ENCODE peak calls at places on chromosomes 5 and 9, in seven cellular contexts. One of them, this sample, is unnamed.
A peak's percentile ranks its signal among the peaks of the same experiment; 100 is the strongest.

GRCh38 chr5:124402144-124402581 is 344.3 kb downstream of the ZNF608 start:
- DNase-seq in mammary epithelial cell: peak; percentile 92
- DNase-seq in OCI-LY7: no peak
- DNase-seq in uterus: peak; percentile 39
- DNase-seq in spleen: no peak
- DNase-seq in body of pancreas: peak; percentile 32
- DNase-seq in SK-N-SH: no peak
- DNase-seq in this sample: no peak

GRCh38 chr5:135977375-135977928 is 22.7 kb upstream of the LECT2 start:
- DNase-seq in uterus: no peak
- DNase-seq in SK-N-SH: no peak
- DNase-seq in spleen: peak; percentile 87
- DNase-seq in body of pancreas: peak; percentile 79
- DNase-seq in OCI-LY7: peak; percentile 29
- DNase-seq in mammary epithelial cell: peak; percentile 16
- DNase-seq in this sample: peak; percentile 81

GRCh38 chr9:70049672-70050271 is 6.1 kb downstream of the MAMDC2 start:
- DNase-seq in spleen: no peak
- DNase-seq in body of pancreas: peak; percentile 68
- DNase-seq in OCI-LY7: no peak
- DNase-seq in uterus: peak; percentile 98
- DNase-seq in SK-N-SH: no peak
- DNase-seq in mammary epithelial cell: no peak
- DNase-seq in this sample: peak; percentile 88

GRCh38 chr9:69411246-69411645 is 86.2 kb downstream of the ENTREP1 start:
- DNase-seq in SK-N-SH: no peak
- DNase-seq in spleen: no peak
- DNase-seq in mammary epithelial cell: no peak
- DNase-seq in body of pancreas: no peak
- DNase-seq in OCI-LY7: no peak
- DNase-seq in uterus: no peak
- DNase-seq in this sample: no peak

GRCh38 chr9:21294904-21295538 is 10.1 kb downstream of the IFNA5 start:
- DNase-seq in mammary epithelial cell: no peak
- DNase-seq in SK-N-SH: no peak
- DNase-seq in spleen: no peak
- DNase-seq in OCI-LY7: no peak
- DNase-seq in body of pancreas: no peak
- DNase-seq in uterus: no peak
- DNase-seq in this sample: no peak

GRCh38 chr5:177023247-177023703 is 779 bp downstream of the ZNF346 start:
- DNase-seq in SK-N-SH: peak; percentile 41
- DNase-seq in OCI-LY7: peak; percentile 41
- DNase-seq in spleen: no peak
- DNase-seq in mammary epithelial cell: peak; percentile 29
- DNase-seq in uterus: no peak
- DNase-seq in body of pancreas: no peak
- DNase-seq in this sample: peak; percentile 58

GRCh38 chr5:138230981-138231589 is 18.0 kb upstream of the CDC23 start:
- DNase-seq in mammary epithelial cell: peak; percentile 9
- DNase-seq in body of pancreas: peak; percentile 46
- DNase-seq in spleen: peak; percentile 12
- DNase-seq in uterus: no peak
- DNase-seq in OCI-LY7: no peak
- DNase-seq in SK-N-SH: no peak
- DNase-seq in this sample: no peak

GRCh38 chr9:118395415-118395814 is 691.2 kb downstream of the TLR4 start:
- DNase-seq in spleen: no peak
- DNase-seq in OCI-LY7: no peak
- DNase-seq in SK-N-SH: no peak
- DNase-seq in uterus: no peak
- DNase-seq in mammary epithelial cell: peak; percentile 27
- DNase-seq in body of pancreas: no peak
- DNase-seq in this sample: no peak

GRCh38 chr5:179836225-179837019 is 15.7 kb downstream of the SQSTM1 start:
- DNase-seq in SK-N-SH: no peak
- DNase-seq in uterus: no peak
- DNase-seq in body of pancreas: peak; percentile 37
- DNase-seq in OCI-LY7: no peak
- DNase-seq in mammary epithelial cell: no peak
- DNase-seq in spleen: peak; percentile 81
- DNase-seq in this sample: no peak

GRCh38 chr5:78550891-78551290 is 97.7 kb downstream of the LHFPL2 start:
- DNase-seq in mammary epithelial cell: no peak
- DNase-seq in spleen: no peak
- DNase-seq in uterus: no peak
- DNase-seq in SK-N-SH: no peak
- DNase-seq in body of pancreas: no peak
- DNase-seq in OCI-LY7: no peak
- DNase-seq in this sample: no peak

GRCh38 chr5:106843812-106844416 is 826.8 kb downstream of the EFNA5 start:
- DNase-seq in mammary epithelial cell: peak; percentile 26
- DNase-seq in SK-N-SH: no peak
- DNase-seq in body of pancreas: no peak
- DNase-seq in uterus: no peak
- DNase-seq in OCI-LY7: peak; percentile 24
- DNase-seq in spleen: no peak
- DNase-seq in this sample: no peak

GRCh38 chr9:18489861-18490260 is 15.9 kb downstream of the ADAMTSL1 start:
- DNase-seq in mammary epithelial cell: no peak
- DNase-seq in uterus: no peak
- DNase-seq in OCI-LY7: no peak
- DNase-seq in SK-N-SH: no peak
- DNase-seq in spleen: no peak
- DNase-seq in body of pancreas: no peak
- DNase-seq in this sample: no peak

GRCh38 chr9:2320126-2320525 is 301.5 kb upstream of the VLDLR start:
- DNase-seq in body of pancreas: no peak
- DNase-seq in spleen: no peak
- DNase-seq in OCI-LY7: no peak
- DNase-seq in uterus: no peak
- DNase-seq in mammary epithelial cell: no peak
- DNase-seq in SK-N-SH: no peak
- DNase-seq in this sample: no peak

GRCh38 chr9:69937358-69937757 is 106.3 kb upstream of the MAMDC2 start:
- DNase-seq in uterus: no peak
- DNase-seq in body of pancreas: no peak
- DNase-seq in mammary epithelial cell: peak; percentile 68
- DNase-seq in spleen: no peak
- DNase-seq in SK-N-SH: no peak
- DNase-seq in OCI-LY7: no peak
- DNase-seq in this sample: no peak

GRCh38 chr9:82295177-82295576 is 306.6 kb downstream of the SPATA31D1 start:
- DNase-seq in OCI-LY7: no peak
- DNase-seq in uterus: no peak
- DNase-seq in body of pancreas: no peak
- DNase-seq in spleen: no peak
- DNase-seq in mammary epithelial cell: no peak
- DNase-seq in SK-N-SH: no peak
- DNase-seq in this sample: no peak

DNA sequence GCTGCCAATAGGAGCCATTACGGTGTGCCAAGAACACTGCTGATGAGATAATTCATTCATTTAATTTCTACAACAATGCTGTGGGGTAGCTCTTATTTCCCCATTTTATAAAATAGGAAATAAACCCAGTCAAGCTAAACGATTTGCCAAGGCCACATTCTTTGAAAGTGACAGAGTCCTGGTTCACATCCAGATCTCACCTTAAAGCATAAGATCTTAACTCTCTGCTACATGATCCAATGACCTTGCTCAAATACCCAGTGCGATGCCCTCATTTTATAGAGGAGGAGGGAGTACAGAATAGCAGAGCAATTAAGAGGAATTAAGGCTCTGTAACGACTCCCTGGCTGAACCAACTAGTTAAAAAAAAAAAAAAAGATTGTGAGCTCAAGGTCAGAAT is 5.0 kb downstream of the PDE6A start:
- DNase-seq in spleen: no peak
- DNase-seq in body of pancreas: no peak
- DNase-seq in OCI-LY7: no peak
- DNase-seq in uterus: no peak
- DNase-seq in SK-N-SH: no peak
- DNase-seq in mammary epithelial cell: peak; percentile 47
- DNase-seq in this sample: no peak
- H3K4me1 ChIP-seq in spleen: no peaks in the 10 kb centered on the region
- H3K4me1 ChIP-seq in body of pancreas: peaks cover 21% of the 10 kb centered on the region
- H3K4me1 ChIP-seq in OCI-LY7: no peaks in the 10 kb centered on the region
- H3K4me1 ChIP-seq in uterus: no peaks in the 10 kb centered on the region
- H3K4me1 ChIP-seq in SK-N-SH: peaks cover 5% of the 10 kb centered on the region
- H3K4me1 ChIP-seq in mammary epithelial cell: peaks cover 68% of the 10 kb centered on the region
- H3K4me1 ChIP-seq in this sample: peaks cover 9% of the 10 kb centered on the region

GRCh38 chr5:51385214-51385613 is 2.0 kb downstream of the ISL1 start:
- DNase-seq in uterus: no peak
- DNase-seq in spleen: no peak
- DNase-seq in body of pancreas: no peak
- DNase-seq in SK-N-SH: peak; percentile 36
- DNase-seq in OCI-LY7: no peak
- DNase-seq in mammary epithelial cell: no peak
- DNase-seq in this sample: no peak
- H3K4me1 ChIP-seq in uterus: no peaks in the 10 kb centered on the region
- H3K4me1 ChIP-seq in spleen: peaks cover 5% of the 10 kb centered on the region
- H3K4me1 ChIP-seq in body of pancreas: peaks cover 33% of the 10 kb centered on the region
- H3K4me1 ChIP-seq in SK-N-SH: no peaks in the 10 kb centered on the region
- H3K4me1 ChIP-seq in OCI-LY7: no peaks in the 10 kb centered on the region
- H3K4me1 ChIP-seq in mammary epithelial cell: peaks cover 17% of the 10 kb centered on the region
- H3K4me1 ChIP-seq in this sample: no peaks in the 10 kb centered on the region

DNA sequence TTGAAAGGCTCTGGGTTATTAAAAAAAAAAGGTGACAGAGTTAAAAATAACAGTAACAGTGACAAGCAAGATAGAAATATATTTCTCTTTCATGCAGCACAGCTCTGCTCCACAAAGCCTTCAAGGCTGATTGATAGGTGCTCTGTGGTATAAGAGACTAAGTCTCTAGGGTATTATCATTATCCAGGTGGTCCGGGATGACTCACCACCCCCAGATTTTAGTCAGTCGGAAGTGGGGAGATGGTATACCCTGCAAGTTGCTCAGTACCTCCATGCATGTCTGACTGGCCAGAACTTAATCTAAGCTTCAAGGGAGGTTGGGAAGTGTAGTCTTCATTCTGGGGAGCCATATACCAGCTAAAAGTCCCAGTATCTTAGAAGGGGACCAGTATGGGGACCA is 76.1 kb downstream of the SLC1A3 start:
- DNase-seq in body of pancreas: no peak
- DNase-seq in SK-N-SH: no peak
- DNase-seq in spleen: no peak
- DNase-seq in mammary epithelial cell: no peak
- DNase-seq in OCI-LY7: no peak
- DNase-seq in uterus: no peak
- DNase-seq in this sample: no peak
- H3K4me1 ChIP-seq in body of pancreas: no peaks in the 10 kb centered on the region
- H3K4me1 ChIP-seq in SK-N-SH: peaks cover 16% of the 10 kb centered on the region
- H3K4me1 ChIP-seq in spleen: no peaks in the 10 kb centered on the region
- H3K4me1 ChIP-seq in mammary epithelial cell: no peaks in the 10 kb centered on the region
- H3K4me1 ChIP-seq in OCI-LY7: no peaks in the 10 kb centered on the region
- H3K4me1 ChIP-seq in uterus: no peaks in the 10 kb centered on the region
- H3K4me1 ChIP-seq in this sample: peaks cover 8% of the 10 kb centered on the region

GRCh38 chr5:160473736-160474483 is 52.3 kb downstream of the PTTG1 start:
- DNase-seq in body of pancreas: no peak
- DNase-seq in spleen: no peak
- DNase-seq in uterus: no peak
- DNase-seq in SK-N-SH: no peak
- DNase-seq in OCI-LY7: no peak
- DNase-seq in mammary epithelial cell: no peak
- DNase-seq in this sample: no peak

GRCh38 chr5:160472482-160472881 is 50.8 kb downstream of the PTTG1 start:
- DNase-seq in SK-N-SH: no peak
- DNase-seq in mammary epithelial cell: no peak
- DNase-seq in uterus: no peak
- DNase-seq in spleen: no peak
- DNase-seq in body of pancreas: no peak
- DNase-seq in OCI-LY7: no peak
- DNase-seq in this sample: no peak

GRCh38 chr5:160469156-160470144 is 47.8 kb downstream of the PTTG1 start:
- DNase-seq in mammary epithelial cell: no peak
- DNase-seq in spleen: no peak
- DNase-seq in uterus: no peak
- DNase-seq in OCI-LY7: no peak
- DNase-seq in body of pancreas: no peak
- DNase-seq in SK-N-SH: no peak
- DNase-seq in this sample: no peak

GRCh38 chr5:160470437-160471341 is 49.0 kb downstream of the PTTG1 start:
- DNase-seq in spleen: no peak
- DNase-seq in uterus: peak; percentile 15
- DNase-seq in OCI-LY7: peak; percentile 27
- DNase-seq in SK-N-SH: no peak
- DNase-seq in body of pancreas: peak; percentile 8
- DNase-seq in mammary epithelial cell: no peak
- DNase-seq in this sample: no peak

DNA sequence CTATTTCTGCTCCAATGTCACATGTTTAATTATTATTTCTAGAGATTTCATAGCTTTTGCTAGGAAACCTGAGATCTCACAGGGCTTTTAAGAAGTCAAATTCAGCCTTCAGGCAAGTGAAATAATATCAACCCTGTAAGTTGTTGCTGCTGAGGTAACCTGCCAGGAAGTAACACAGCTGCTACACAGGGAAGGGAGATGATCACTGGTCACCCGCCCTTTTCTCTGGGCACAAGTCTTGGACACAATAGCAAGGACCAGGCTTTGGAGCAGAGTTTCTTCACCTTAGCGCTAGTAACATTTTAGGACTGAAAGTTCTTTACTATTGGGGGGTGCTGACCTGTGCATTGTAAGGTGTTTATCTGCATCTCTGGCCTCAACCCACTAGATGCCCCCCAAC is 50.1 kb downstream of the PTTG1 start:
- DNase-seq in body of pancreas: no peak
- DNase-seq in spleen: no peak
- DNase-seq in OCI-LY7: peak; percentile 43
- DNase-seq in SK-N-SH: no peak
- DNase-seq in mammary epithelial cell: no peak
- DNase-seq in uterus: no peak
- DNase-seq in this sample: no peak
- H3K4me1 ChIP-seq in body of pancreas: peaks cover 18% of the 10 kb centered on the region
- H3K4me1 ChIP-seq in spleen: peaks cover 10% of the 10 kb centered on the region
- H3K4me1 ChIP-seq in OCI-LY7: peaks cover 62% of the 10 kb centered on the region
- H3K4me1 ChIP-seq in SK-N-SH: no peaks in the 10 kb centered on the region
- H3K4me1 ChIP-seq in mammary epithelial cell: peaks cover 11% of the 10 kb centered on the region
- H3K4me1 ChIP-seq in uterus: no peaks in the 10 kb centered on the region
- H3K4me1 ChIP-seq in this sample: peaks cover 31% of the 10 kb centered on the region

GRCh38 chr5:172895549-172895948 is 61.5 kb downstream of the ERGIC1 start:
- DNase-seq in OCI-LY7: no peak
- DNase-seq in SK-N-SH: no peak
- DNase-seq in body of pancreas: no peak
- DNase-seq in mammary epithelial cell: no peak
- DNase-seq in uterus: no peak
- DNase-seq in spleen: no peak
- DNase-seq in this sample: no peak
- H3K4me1 ChIP-seq in OCI-LY7: no peaks in the 10 kb centered on the region
- H3K4me1 ChIP-seq in SK-N-SH: no peaks in the 10 kb centered on the region
- H3K4me1 ChIP-seq in body of pancreas: peaks cover 39% of the 10 kb centered on the region
- H3K4me1 ChIP-seq in mammary epithelial cell: peaks cover 3% of the 10 kb centered on the region
- H3K4me1 ChIP-seq in uterus: peaks cover 5% of the 10 kb centered on the region
- H3K4me1 ChIP-seq in spleen: peaks cover 3% of the 10 kb centered on the region
- H3K4me1 ChIP-seq in this sample: no peaks in the 10 kb centered on the region